ENCODE peak calls at places on chromosomes 1 and 21, in ten cellular contexts. I is A673, Z is gastrocnemius medialis, J is AG04449, C is neural crest cell, V is WTC11, R is right lobe of liver, K is coronary artery, D is HFF-Myc, Q is dorsolateral prefrontal cortex. N is an unnamed sample.

GRCh38 chr1:33349081-33349759 is 28.3 kb upstream of the A3GALT2 start:
- DNase-seq in Q (no peak), D (no peak), R (peak; percentile 81), J (no peak), Z (peak; percentile 61), K (peak; percentile 80), V (peak; percentile 40), C (peak; percentile 22), I (peak; percentile 49), N (no peak)

GRCh38 chr1:54137532-54138061 is 15.2 kb downstream of the CDCP2 start:
- DNase-seq in R (no peak), Z (no peak), Q (no peak), C (no peak), J (peak; percentile 71), V (no peak), I (no peak), K (no peak), D (no peak), N (no peak)

GRCh38 chr1:54480201-54480848 is 67.7 kb upstream of the ACOT11 start:
- DNase-seq in Q (no peak), Z (no peak), I (no peak), R (no peak), K (no peak), J (no peak), D (no peak), C (no peak), V (peak; percentile 56), N (no peak)

GRCh38 chr1:159700312-159700711 is 14.1 kb downstream of the CRP start:
- DNase-seq in I (no peak), Z (no peak), R (no peak), Q (no peak), K (no peak), D (no peak), J (no peak), V (no peak), C (no peak), N (no peak)

GRCh38 chr1:230976825-230977747 is 1.6 kb downstream of the TTC13 start:
- DNase-seq in I (no peak), C (no peak), Q (no peak), D (no peak), V (no peak), K (no peak), R (no peak), Z (no peak), J (no peak), N (no peak)

GRCh38 chr21:44433791-44434567 is 21.3 kb upstream of the LRRC3 start:
- DNase-seq in D (no peak), Q (peak; percentile 22), Z (no peak), I (no peak), J (no peak), R (peak; percentile 46), K (peak; percentile 43), C (no peak), V (no peak), N (no peak)

GRCh38 chr1:91827094-91828006 is 58.6 kb downstream of the TGFBR3 start:
- DNase-seq in I (no peak), D (no peak), Q (no peak), C (no peak), Z (peak; percentile 37), J (no peak), K (no peak), V (no peak), R (no peak), N (no peak)

GRCh38 chr21:33026299-33026858 is 644 bp downstream of the OLIG2 start:
- DNase-seq in K (no peak), I (no peak), D (no peak), Z (no peak), C (no peak), Q (no peak), J (no peak), R (no peak), V (no peak), N (no peak)

GRCh38 chr1:8004113-8004802 is 21.9 kb downstream of the ERRFI1 start:
- DNase-seq in J (no peak), R (no peak), C (no peak), Q (peak; percentile 52), K (no peak), D (no peak), Z (peak; percentile 61), V (no peak), I (no peak), N (no peak)

GRCh38 chr1:8717148-8717547 is 100.3 kb downstream of the RERE start:
- DNase-seq in K (no peak), Q (no peak), I (no peak), Z (no peak), D (no peak), C (no peak), J (no peak), V (no peak), R (no peak), N (no peak)

GRCh38 chr1:2091611-2092604 is 41.7 kb downstream of the PRKCZ start:
- DNase-seq in D (no peak), I (peak; percentile 37), Q (peak; percentile 62), V (peak; percentile 83), J (no peak), C (peak; percentile 61), R (no peak), Z (no peak), K (no peak), N (no peak)

DNA sequence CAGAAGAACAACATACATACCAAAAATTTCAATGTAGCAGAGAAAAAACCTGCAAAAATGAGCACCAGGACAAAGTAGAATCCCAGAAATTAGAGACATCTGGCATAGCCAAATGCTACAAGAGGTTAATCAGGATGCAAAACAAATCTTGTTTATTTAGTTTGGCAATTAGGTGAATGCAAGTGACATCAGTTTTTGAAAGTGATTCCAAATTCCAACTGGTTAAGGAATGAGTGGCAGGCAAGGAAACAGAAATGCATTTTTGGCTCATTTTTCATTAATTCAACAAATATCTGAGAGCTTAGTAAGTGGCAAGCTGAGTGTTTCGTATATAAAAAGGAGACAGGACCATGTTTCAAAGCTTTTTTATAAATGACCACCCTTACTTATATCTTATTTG is 21.3 kb downstream of the SCAF4 start:
- DNase-seq in V (no peak), K (no peak), C (no peak), D (no peak), R (no peak), J (peak; percentile 57), Q (no peak), Z (no peak), I (no peak), N (peak; percentile 78)
- TF ChIP-seq CTCF in V (no peak), K (no peak), C (no peak), D (no peak), R (no peak), J (no peak), Q (no peak), Z (no peak), I (no peak), N (no peak)

GRCh38 chr1:42817440-42817767 is 207 bp upstream of the SVBP start:
- DNase-seq in Z (no peak), Q (no peak), D (no peak), V (no peak), J (no peak), R (no peak), K (no peak), I (no peak), C (no peak), N (no peak)

GRCh38 chr1:42817976-42818375 is 779 bp upstream of the SVBP start:
- DNase-seq in V (no peak), K (no peak), D (no peak), C (no peak), Z (no peak), R (no peak), I (no peak), J (no peak), Q (no peak), N (no peak)

GRCh38 chr1:42821690-42822089 is 4.5 kb upstream of the SVBP start:
- DNase-seq in Z (no peak), R (no peak), C (no peak), D (no peak), J (no peak), V (no peak), I (no peak), Q (no peak), K (no peak), N (no peak)

GRCh38 chr1:42822833-42823392 is 5.7 kb upstream of the SVBP start:
- DNase-seq in C (no peak), Q (no peak), Z (no peak), D (no peak), R (no peak), V (no peak), J (no peak), K (no peak), I (peak; percentile 66), N (peak; percentile 38)

DNA sequence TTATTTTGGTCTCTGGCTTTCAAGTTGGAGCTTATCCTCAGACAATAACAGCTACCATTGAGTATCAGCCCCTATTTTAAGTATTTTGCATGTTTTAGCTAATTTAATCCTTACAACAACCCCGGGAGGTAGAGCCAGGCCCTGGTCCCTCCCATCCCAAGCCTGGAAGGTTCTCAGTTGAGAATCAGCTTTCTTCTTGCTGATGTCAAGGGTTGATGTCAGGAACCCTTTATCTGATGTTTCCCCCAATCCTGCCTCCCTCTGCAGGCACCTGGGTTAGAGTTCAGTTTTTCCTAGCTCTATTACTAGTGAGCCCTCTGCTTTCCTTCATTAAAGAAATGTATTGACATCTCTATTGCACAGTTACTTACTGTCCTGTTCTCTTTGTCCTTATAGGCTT is 3.6 kb upstream of the SVBP start:
- DNase-seq in V (no peak), J (no peak), C (no peak), Z (no peak), Q (no peak), R (no peak), D (no peak), I (no peak), K (no peak), N (no peak)
- TF ChIP-seq CTCF in V (no peak), J (no peak), C (no peak), Z (no peak), Q (no peak), R (no peak), D (no peak), I (no peak), K (no peak), N (no peak)

DNA sequence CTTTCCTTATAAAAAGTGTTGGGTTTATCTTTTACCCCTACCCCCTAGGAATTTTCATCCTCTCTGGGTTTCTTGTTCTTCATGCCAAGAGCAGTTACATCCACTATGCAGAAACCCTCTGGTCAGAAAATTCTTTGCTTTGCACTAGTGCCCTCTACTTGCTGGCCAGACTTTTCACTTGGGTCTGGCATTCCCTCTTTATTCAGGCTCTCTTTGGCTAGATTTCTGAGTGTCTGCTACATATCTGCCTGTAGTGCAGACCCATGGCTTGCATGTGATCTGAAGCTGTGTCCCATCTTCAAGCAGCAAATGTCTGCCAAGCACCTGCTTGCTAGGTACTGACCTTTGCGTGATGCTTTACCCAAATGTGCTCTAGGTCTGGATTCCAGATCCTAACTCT is 237.0 kb downstream of the GPATCH2 start:
- DNase-seq in R (no peak), K (no peak), V (no peak), D (no peak), I (no peak), Z (no peak), Q (no peak), C (no peak), J (no peak), N (no peak)
- TF ChIP-seq CTCF in R (no peak), K (no peak), V (no peak), D (no peak), I (no peak), Z (no peak), Q (peak; percentile 47), C (no peak), J (no peak), N (no peak)

DNA sequence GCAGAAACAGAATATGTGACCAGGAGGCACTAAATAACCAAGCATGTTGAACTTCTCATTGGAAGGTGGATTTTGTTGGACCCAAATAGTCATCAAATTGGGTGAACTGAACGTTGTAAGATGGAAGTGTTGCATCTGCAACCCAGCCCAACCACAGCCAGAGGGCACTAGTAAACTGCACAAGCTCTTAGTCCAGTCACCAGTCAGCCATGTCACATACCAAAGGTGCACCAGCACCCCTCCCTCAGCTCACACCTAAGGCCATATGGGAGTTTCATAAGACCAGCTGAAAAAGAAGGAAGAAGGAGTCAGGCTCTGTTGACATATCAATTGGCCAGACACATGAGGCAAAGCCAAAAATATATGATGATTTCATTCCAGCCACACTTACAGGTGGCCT is 481.7 kb upstream of the NR5A2 start:
- DNase-seq in Q (no peak), C (no peak), Z (no peak), D (no peak), J (no peak), I (no peak), V (peak; percentile 37), K (no peak), R (no peak), N (no peak)
- TF ChIP-seq CTCF in Q (no peak), C (no peak), Z (no peak), D (peak; percentile 23), J (no peak), I (peak; percentile 36), V (no peak), K (no peak), R (peak; percentile 20), N (peak; percentile 11)